ENCODE peak calls at places on chromosomes 7 and 10, in four cellular contexts. W, P, V and T are unnamed samples.

GRCh38 chr7:17732083-17732482 is 208.2 kb downstream of the SNX13 start:
- DNase-seq in V (no peak), P (no peak), W (no peak), T (no peak)

GRCh38 chr10:100364735-100365391 is 17.8 kb downstream of the SCD start:
- DNase-seq in V (no peak), W (peak), P (no peak), T (no peak)

GRCh38 chr10:86073199-86073977 is 293.2 kb downstream of the GRID1 start:
- DNase-seq in V (no peak), P (no peak), W (no peak), T (peak)

GRCh38 chr7:47478017-47478344 is 103.9 kb downstream of the TNS3 start:
- DNase-seq in W (no peak), V (no peak), P (no peak), T (no peak)

GRCh38 chr7:45000096-45001032 is at the start of gene CCM2:
- DNase-seq in W (peak), V (no peak), P (no peak), T (no peak)

GRCh38 chr7:152899482-152900166 is 140.1 kb downstream of the ACTR3B start:
- DNase-seq in V (no peak), W (no peak), P (no peak), T (no peak)

GRCh38 chr10:43268491-43268890 is 1.6 kb upstream of the RASGEF1A start:
- DNase-seq in W (no peak), V (no peak), P (no peak), T (no peak)

GRCh38 chr7:141649865-141650499 is 52.0 kb downstream of the DENND11 start:
- DNase-seq in V (peak), W (peak), P (no peak), T (peak)

GRCh38 chr7:116542618-116543017 is 17.8 kb downstream of the CAV1 start:
- DNase-seq in V (no peak), P (no peak), W (no peak), T (no peak)

GRCh38 chr10:125002423-125003145 is 60.7 kb downstream of the ZRANB1 start:
- DNase-seq in P (no peak), W (no peak), V (no peak), T (no peak)

GRCh38 chr7:88169717-88170320 is 50.0 kb downstream of the SRI start:
- DNase-seq in W (peak), P (no peak), V (no peak), T (no peak)

GRCh38 chr10:114874827-114875541 is 53.4 kb downstream of the FHIP2A start:
- DNase-seq in W (peak), P (no peak), V (peak), T (peak)

GRCh38 chr7:90111-91063 is 102.0 kb upstream of the FAM20C start:
- DNase-seq in P (no peak), V (no peak), W (peak), T (no peak)

GRCh38 chr10:78861456-78862327 is 207.1 kb upstream of the ZMIZ1 start:
- DNase-seq in W (no peak), V (no peak), P (no peak), T (peak)

GRCh38 chr10:87030912-87031635 is 11.0 kb downstream of the FAM25A start:
- DNase-seq in V (no peak), W (no peak), P (no peak), T (no peak)

GRCh38 chr7:148687555-148687954 is 11.1 kb upstream of the CUL1 start:
- DNase-seq in W (no peak), P (no peak), V (no peak), T (no peak)

GRCh38 chr7:131057015-131057518 is 270.6 kb upstream of the MKLN1 start:
- DNase-seq in V (no peak), W (no peak), P (no peak), T (no peak)

GRCh38 chr7:29843738-29844137 is 37.4 kb downstream of the WIPF3 start:
- DNase-seq in P (no peak), W (no peak), V (no peak), T (no peak)

GRCh38 chr7:12199363-12199762 is 11.7 kb upstream of the TMEM106B start:
- DNase-seq in P (no peak), W (no peak), V (no peak), T (no peak)

GRCh38 chr7:115349635-115350034 is 427.7 kb downstream of the MDFIC start:
- DNase-seq in V (no peak), P (no peak), W (no peak), T (no peak)

GRCh38 chr10:86356306-86356705 is 10.3 kb downstream of the GRID1 start:
- DNase-seq in V (no peak), P (no peak), W (no peak), T (no peak)

GRCh38 chr7:81865754-81866153 is 95.9 kb upstream of the HGF start:
- DNase-seq in V (no peak), P (no peak), W (no peak), T (no peak)

GRCh38 chr10:48231699-48232315 is 42.7 kb downstream of the FRMPD2 start:
- DNase-seq in W (no peak), P (no peak), V (no peak), T (peak)